ENCODE peak calls at places on chromosomes 7 and 10, in six cellular contexts. O is H1, M is HepG2, S is GM12878, R is IMR-90, W is endothelial cell of umbilical vein. V is an unnamed sample.

GRCh38 chr7:95444796-95445195 is 10.0 kb upstream of the PON2 start:
- DNase-seq in O (no peak), W (no peak), S (no peak), M (no peak), R (no peak), V (no peak)

GRCh38 chr7:108442039-108442568 is 14.1 kb downstream of the NRCAM start:
- DNase-seq in W (peak; percentile 43), M (no peak), O (no peak), R (no peak), S (no peak), V (peak; percentile 7)

GRCh38 chr7:10779465-10780399 is 193.9 kb upstream of the PHF14 start:
- DNase-seq in S (no peak), R (no peak), M (no peak), W (no peak), O (no peak), V (no peak)

GRCh38 chr10:79196470-79197461 is 128.0 kb downstream of the ZMIZ1 start:
- DNase-seq in O (peak; percentile 97), R (peak; percentile 47), S (no peak), M (peak; percentile 55), W (peak; percentile 54), V (peak; percentile 36)

GRCh38 chr7:18352339-18353255 is 143.0 kb upstream of the HDAC9 start:
- DNase-seq in O (peak; percentile 54), R (peak; percentile 81), W (peak; percentile 78), M (peak; percentile 5), S (no peak), V (peak; percentile 35)

GRCh38 chr7:27163776-27164380 is 1.5 kb downstream of the HOXA9 start:
- DNase-seq in O (no peak), R (no peak), W (no peak), S (no peak), M (no peak), V (no peak)

GRCh38 chr10:107054469-107055156 is 109.9 kb downstream of the SORCS1 start:
- DNase-seq in O (no peak), S (no peak), R (no peak), W (no peak), M (no peak), V (no peak)

GRCh38 chr10:132562916-132563456 is 25.4 kb downstream of the INPP5A start:
- DNase-seq in W (no peak), R (no peak), S (no peak), O (no peak), M (no peak), V (no peak)

GRCh38 chr10:49558194-49558593 is 19.3 kb upstream of the ERCC6 start:
- DNase-seq in R (no peak), M (no peak), O (no peak), S (no peak), W (no peak), V (no peak)

GRCh38 chr10:69731184-69731583 is 70.5 kb upstream of the COL13A1 start:
- DNase-seq in W (peak; percentile 48), S (no peak), R (peak; percentile 91), M (no peak), O (no peak), V (no peak)

GRCh38 chr10:86344714-86345161 is 21.9 kb downstream of the GRID1 start:
- DNase-seq in M (no peak), R (no peak), W (no peak), S (no peak), O (no peak), V (no peak)

GRCh38 chr10:13944901-13945300 is 358.1 kb downstream of the PRPF18 start:
- DNase-seq in S (no peak), O (no peak), M (no peak), R (no peak), W (peak; percentile 73), V (no peak)

GRCh38 chr7:83684928-83685327 is 36.0 kb upstream of the SEMA3E start:
- DNase-seq in M (no peak), O (no peak), R (no peak), W (no peak), S (no peak), V (peak; percentile 58)

GRCh38 chr10:10359263-10359662 is 658.4 kb upstream of the CELF2 start:
- DNase-seq in R (no peak), M (no peak), O (no peak), W (no peak), S (no peak), V (no peak)

GRCh38 chr7:25995893-25996529 is 156.0 kb upstream of the NFE2L3 start:
- DNase-seq in W (no peak), M (peak; percentile 32), O (no peak), S (no peak), R (no peak), V (peak; percentile 18)

GRCh38 chr10:18185621-18186020 is 45.4 kb downstream of the CACNB2 start:
- DNase-seq in O (no peak), R (no peak), M (no peak), W (no peak), S (no peak), V (no peak)

GRCh38 chr10:18178862-18179483 is 38.7 kb downstream of the CACNB2 start:
- DNase-seq in R (no peak), O (no peak), S (no peak), W (no peak), M (no peak), V (no peak)

GRCh38 chr10:18179901-18180300 is 39.7 kb downstream of the CACNB2 start:
- DNase-seq in S (no peak), R (peak; percentile 87), O (no peak), W (no peak), M (no peak), V (no peak)
- H2AFZ ChIP-seq in S (no peak overlapping the region), R (peak overlapping the region; percentile 78), O (no peak overlapping the region), W (no peak overlapping the region), M (no peak overlapping the region), V (no peak overlapping the region)

DNA sequence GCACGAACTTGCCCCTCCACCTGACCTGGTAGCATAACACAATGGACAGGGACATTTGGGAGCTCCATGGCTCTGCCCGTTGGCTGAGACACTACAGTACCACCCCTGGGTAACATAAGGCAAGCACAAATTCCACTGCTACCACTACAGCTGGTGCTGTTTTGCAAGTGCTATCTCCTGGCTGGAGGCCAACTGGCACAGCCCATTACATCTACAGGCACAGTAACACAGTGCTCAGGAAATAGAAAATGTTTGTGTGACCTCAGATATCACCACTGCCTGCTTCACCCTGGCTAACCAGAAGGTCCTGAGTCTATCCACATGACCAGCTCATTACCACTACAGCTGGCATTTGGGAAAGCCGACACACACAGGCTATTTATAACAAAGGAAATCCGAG is 631.1 kb upstream of the MBL2 start:
- DNase-seq in W (peak; percentile 96), M (no peak), S (no peak), R (peak; percentile 1), O (no peak), V (no peak)
- H3K4me2 ChIP-seq in W (peak overlapping the region; percentile 26), M (no peak overlapping the region), S (no peak overlapping the region), R (no peak overlapping the region), O (no peak overlapping the region), V (no peak overlapping the region)

GRCh38 chr7:129095258-129095657 is 40.3 kb upstream of the TNPO3 start:
- DNase-seq in W (no peak), O (no peak), R (no peak), M (no peak), S (peak; percentile 80), V (no peak)
- TF ChIP-seq POLR2A in W (no peak), O (no peak), R (no peak), M (no peak), S (peak; percentile 38), V (no peak)

DNA sequence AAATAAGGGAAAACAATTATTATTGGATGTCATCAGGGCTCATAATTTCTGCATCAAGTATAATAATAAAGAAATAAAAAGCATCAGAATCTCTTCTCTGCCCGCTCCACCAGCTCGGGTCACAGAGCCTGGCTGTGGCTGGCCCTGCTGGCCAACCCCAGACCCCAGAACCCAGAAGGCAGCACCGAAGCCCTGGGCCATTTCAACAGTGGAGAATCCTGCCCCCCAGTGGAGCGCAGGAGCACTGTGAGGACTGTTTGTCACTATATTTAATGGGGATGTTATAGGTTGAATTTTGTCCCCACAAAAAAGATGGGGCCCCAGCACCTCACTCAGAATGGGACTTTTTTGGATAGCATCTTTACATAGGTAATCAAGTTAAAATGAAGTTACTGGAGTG is 27.3 kb downstream of the DENND11 start:
- DNase-seq in O (peak; percentile 71), S (no peak), M (no peak), W (no peak), R (no peak), V (no peak)
- H2AFZ ChIP-seq in O (no peak overlapping the region), S (no peak overlapping the region), M (no peak overlapping the region), W (no peak overlapping the region), R (no peak overlapping the region), V (no peak overlapping the region)

DNA sequence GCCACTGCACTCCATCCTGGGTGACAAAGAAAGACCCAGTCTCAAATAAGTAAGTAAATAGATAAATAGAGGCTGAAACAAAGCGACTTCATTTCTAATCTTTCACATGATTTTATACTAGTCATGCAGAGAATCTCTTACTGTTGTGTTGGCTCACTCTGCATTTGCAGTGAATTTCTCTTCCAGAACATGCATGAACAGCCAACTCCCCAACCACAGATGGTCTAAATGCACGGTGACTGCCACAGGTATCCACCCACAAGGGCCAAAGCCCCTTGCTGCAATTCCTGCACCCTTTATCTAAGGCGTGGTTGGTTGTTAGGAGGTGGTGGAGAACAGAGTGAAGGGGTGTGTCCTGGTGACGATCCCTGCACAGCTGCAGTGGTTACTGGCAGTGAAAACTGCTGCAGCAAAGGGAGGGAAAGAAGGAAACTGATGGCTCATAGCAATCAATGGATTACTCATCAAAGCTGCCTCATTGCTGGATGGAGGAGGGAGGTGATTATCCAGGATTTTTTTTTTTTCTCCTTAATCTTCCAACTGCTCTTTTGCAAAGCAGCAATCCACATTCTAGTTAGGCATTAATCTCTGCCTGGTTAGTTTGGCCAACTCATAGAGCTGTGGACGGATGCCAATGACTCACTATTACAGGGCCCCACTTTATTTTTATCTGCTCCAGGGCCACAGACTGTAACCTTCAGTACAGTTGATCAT is 50.6 kb downstream of the PRTFDC1 start:
- DNase-seq in M (peak; percentile 54), R (peak; percentile 98), W (peak; percentile 75), S (peak; percentile 43), O (no peak), V (peak; percentile 92)
- H3K4me2 ChIP-seq in M (peak overlapping the region; percentile 12), R (peak overlapping the region; percentile 70), W (no peak overlapping the region), S (peak overlapping the region; percentile 68), O (no peak overlapping the region), V (peak overlapping the region; percentile 63)